ENCODE peak calls at places on chromosomes 3 and 15, in ten cellular contexts. L is esophagus mucosa, Y is memory B cell, I is left colon, Q is left lung, X is foreskin keratinocyte, K is heart left ventricle, C is sciatic nerve, N is GM12878, J is HCT116. T is an unnamed sample.

GRCh38 chr3:187870360-187871203 is 125.3 kb upstream of the BCL6 start:
- ATAC-seq in L (no peak), Y (no peak), I (no peak), Q (no peak), X (no peak), K (no peak), C (no peak), N (peak; percentile 94), J (no peak), T (no peak)

GRCh38 chr3:24520101-24520495 is 25.4 kb upstream of the THRB start:
- ATAC-seq in L (no peak), Y (no peak), I (no peak), Q (no peak), X (no peak), K (no peak), C (no peak), N (no peak), J (no peak), T (no peak)

GRCh38 chr3:89373459-89373858 is 266.0 kb downstream of the EPHA3 start:
- ATAC-seq in L (no peak), Y (no peak), I (no peak), Q (no peak), X (no peak), K (no peak), C (no peak), N (no peak), J (no peak), T (no peak)

GRCh38 chr15:94352940-94353820 is 121.8 kb downstream of the MCTP2 start:
- ATAC-seq in L (no peak), Y (no peak), I (no peak), Q (peak; percentile 88), X (no peak), K (no peak), C (no peak), N (no peak), J (no peak), T (no peak)

GRCh38 chr15:36601497-36601932 is 22.1 kb downstream of the CDIN1 start:
- ATAC-seq in L (no peak), Y (no peak), I (no peak), Q (no peak), X (peak; percentile 92), K (peak; percentile 91), C (peak; percentile 87), N (peak; percentile 87), J (no peak), T (peak; percentile 97)

GRCh38 chr3:127083778-127084355 is 101.0 kb downstream of the PLXNA1 start:
- ATAC-seq in L (no peak), Y (no peak), I (no peak), Q (no peak), X (no peak), K (no peak), C (no peak), N (no peak), J (peak; percentile 52), T (no peak)

GRCh38 chr3:46102780-46103130 is 75.5 kb upstream of the XCR1 start:
- ATAC-seq in L (no peak), Y (no peak), I (no peak), Q (no peak), X (no peak), K (no peak), C (no peak), N (no peak), J (no peak), T (no peak)

GRCh38 chr3:40680685-40681657 is 156.2 kb downstream of the ZNF621 start:
- ATAC-seq in L (peak; percentile 44), Y (peak; percentile 95), I (peak; percentile 27), Q (no peak), X (no peak), K (no peak), C (peak; percentile 70), N (peak; percentile 74), J (no peak), T (no peak)

GRCh38 chr3:190281308-190282051 is 40.8 kb downstream of the CLDN1 start:
- ATAC-seq in L (peak; percentile 31), Y (no peak), I (peak; percentile 38), Q (peak; percentile 92), X (no peak), K (peak; percentile 69), C (peak; percentile 98), N (no peak), J (no peak), T (no peak)

GRCh38 chr3:138560501-138560900 is 33.6 kb downstream of the CEP70 start:
- ATAC-seq in L (no peak), Y (no peak), I (no peak), Q (peak; percentile 75), X (no peak), K (no peak), C (no peak), N (no peak), J (no peak), T (no peak)

GRCh38 chr3:183800221-183800863 is 25.0 kb downstream of the MAP6D1 start:
- ATAC-seq in L (no peak), Y (no peak), I (no peak), Q (no peak), X (no peak), K (no peak), C (peak; percentile 94), N (no peak), J (no peak), T (no peak)

GRCh38 chr3:68032219-68032618 is 377.8 kb upstream of the SUCLG2 start:
- ATAC-seq in L (no peak), Y (no peak), I (no peak), Q (no peak), X (no peak), K (no peak), C (no peak), N (no peak), J (no peak), T (no peak)

GRCh38 chr3:140572334-140572733 is 105.5 kb upstream of the TRIM42 start:
- ATAC-seq in L (no peak), Y (no peak), I (no peak), Q (no peak), X (no peak), K (no peak), C (no peak), N (no peak), J (no peak), T (no peak)

GRCh38 chr15:64235552-64235951 is 72.7 kb upstream of the PPIB start:
- ATAC-seq in L (no peak), Y (no peak), I (no peak), Q (peak; percentile 42), X (no peak), K (no peak), C (no peak), N (no peak), J (no peak), T (no peak)

GRCh38 chr15:66120422-66120821 is 133.1 kb downstream of the MEGF11 start:
- ATAC-seq in L (no peak), Y (no peak), I (no peak), Q (no peak), X (no peak), K (no peak), C (no peak), N (no peak), J (no peak), T (no peak)

GRCh38 chr15:31381801-31382692 is 55.4 kb downstream of the KLF13 start:
- ATAC-seq in L (peak; percentile 12), Y (no peak), I (peak; percentile 13), Q (no peak), X (no peak), K (no peak), C (no peak), N (peak; percentile 27), J (no peak), T (no peak)

GRCh38 chr3:189537135-189537534 is 94.1 kb upstream of the TP63 start:
- ATAC-seq in L (no peak), Y (no peak), I (no peak), Q (no peak), X (no peak), K (no peak), C (no peak), N (no peak), J (no peak), T (no peak)

GRCh38 chr3:94234177-94234788 is 171.4 kb downstream of the NSUN3 start:
- ATAC-seq in L (peak; percentile 38), Y (no peak), I (peak; percentile 45), Q (peak; percentile 66), X (peak; percentile 87), K (no peak), C (peak; percentile 24), N (peak; percentile 88), J (peak; percentile 78), T (no peak)

GRCh38 chr3:196886175-196886574 is 18.5 kb downstream of the SENP5 start:
- ATAC-seq in L (no peak), Y (no peak), I (no peak), Q (no peak), X (no peak), K (no peak), C (no peak), N (peak; percentile 15), J (no peak), T (no peak)

GRCh38 chr15:39509941-39510845 is 70.7 kb upstream of the THBS1 start:
- ATAC-seq in L (no peak), Y (no peak), I (no peak), Q (no peak), X (no peak), K (peak; percentile 57), C (peak; percentile 66), N (no peak), J (no peak), T (no peak)

GRCh38 chr3:58526124-58526957 is 10.6 kb downstream of the ACOX2 start:
- ATAC-seq in L (peak; percentile 96), Y (no peak), I (peak; percentile 44), Q (peak; percentile 86), X (peak; percentile 98), K (no peak), C (no peak), N (no peak), J (peak; percentile 87), T (no peak)

GRCh38 chr3:64814360-64814759 is 126.6 kb upstream of the ADAMTS9 start:
- ATAC-seq in L (no peak), Y (no peak), I (no peak), Q (no peak), X (no peak), K (no peak), C (peak; percentile 60), N (no peak), J (no peak), T (no peak)

GRCh38 chr3:27428446-27428845 is 55.7 kb downstream of the SLC4A7 start:
- ATAC-seq in L (no peak), Y (no peak), I (no peak), Q (no peak), X (no peak), K (no peak), C (no peak), N (no peak), J (no peak), T (no peak)

GRCh38 chr15:78206326-78207109 is 27.8 kb downstream of the ACSBG1 start:
- ATAC-seq in L (no peak), Y (no peak), I (no peak), Q (no peak), X (peak; percentile 32), K (no peak), C (no peak), N (no peak), J (no peak), T (no peak)

GRCh38 chr3:11240496-11240895 is 31.7 kb upstream of the ATG7 start:
- ATAC-seq in L (peak; percentile 50), Y (no peak), I (no peak), Q (no peak), X (no peak), K (no peak), C (no peak), N (no peak), J (no peak), T (no peak)

GRCh38 chr15:38587214-38587613 is 22.6 kb upstream of the RASGRP1 start:
- ATAC-seq in L (no peak), Y (peak; percentile 74), I (no peak), Q (no peak), X (no peak), K (no peak), C (no peak), N (peak; percentile 87), J (no peak), T (no peak)

GRCh38 chr3:53675022-53675697 is 171.1 kb downstream of the CHDH start:
- ATAC-seq in L (no peak), Y (no peak), I (no peak), Q (no peak), X (no peak), K (no peak), C (no peak), N (no peak), J (no peak), T (no peak)

GRCh38 chr15:44015555-44015954 is 179.5 kb downstream of the FRMD5 start:
- ATAC-seq in L (no peak), Y (no peak), I (no peak), Q (no peak), X (no peak), K (no peak), C (peak; percentile 42), N (no peak), J (no peak), T (no peak)

T was measured in gastroesophageal sphincter.